ENCODE peak calls at places on chromosomes 5 and 9, in seven cellular contexts. D is IMR-90, F is upper lobe of right lung, A is psoas muscle, M is mucosa of descending colon, T is body of pancreas, K is left ventricle myocardium superior. J is an unnamed sample.

GRCh38 chr5:15500326-15500958 is 462 bp downstream of the FBXL7 start:
- ATAC-seq in D (peak; percentile 68), F (peak; percentile 71), A (peak; percentile 64), M (peak; percentile 49), T (peak; percentile 37), K (peak; percentile 65), J (no peak)

GRCh38 chr9:122346478-122347347 is 24.1 kb upstream of the PTGS1 start:
- ATAC-seq in D (peak; percentile 66), F (peak; percentile 71), A (peak; percentile 70), M (peak; percentile 66), T (peak; percentile 67), K (peak; percentile 77), J (no peak)

GRCh38 chr9:109422641-109423040 is 75.5 kb downstream of the PTPN3 start:
- ATAC-seq in D (no peak), F (peak; percentile 53), A (no peak), M (no peak), T (no peak), K (no peak), J (no peak)

GRCh38 chr5:123735384-123735783 is 223.4 kb downstream of the CSNK1G3 start:
- ATAC-seq in D (no peak), F (no peak), A (no peak), M (no peak), T (no peak), K (no peak), J (no peak)

GRCh38 chr5:80239680-80240367 is 16.0 kb downstream of the SERINC5 start:
- ATAC-seq in D (peak; percentile 63), F (no peak), A (peak; percentile 7), M (peak; percentile 7), T (no peak), K (peak; percentile 83), J (no peak)

GRCh38 chr9:89154651-89155336 is 23.8 kb downstream of the SHC3 start:
- ATAC-seq in D (peak; percentile 78), F (peak; percentile 61), A (no peak), M (no peak), T (peak; percentile 27), K (no peak), J (peak; percentile 81)

GRCh38 chr9:14277202-14277601 is 36.7 kb downstream of the NFIB start:
- ATAC-seq in D (peak; percentile 15), F (peak; percentile 60), A (peak; percentile 52), M (no peak), T (peak; percentile 41), K (peak; percentile 63), J (no peak)

GRCh38 chr5:66840527-66841013 is 244.4 kb downstream of the MAST4 start:
- ATAC-seq in D (no peak), F (peak; percentile 60), A (no peak), M (peak; percentile 47), T (no peak), K (no peak), J (peak; percentile 93)

GRCh38 chr5:35317586-35317985 is 87.3 kb upstream of the PRLR start:
- ATAC-seq in D (no peak), F (no peak), A (no peak), M (no peak), T (no peak), K (no peak), J (no peak)

GRCh38 chr5:83048277-83048676 is 28.9 kb downstream of the TMEM167A start:
- ATAC-seq in D (peak; percentile 40), F (no peak), A (no peak), M (no peak), T (no peak), K (no peak), J (no peak)

GRCh38 chr5:165328856-165329255 is 1823.4 kb downstream of the MAT2B start:
- ATAC-seq in D (peak; percentile 49), F (no peak), A (no peak), M (no peak), T (no peak), K (no peak), J (no peak)

GRCh38 chr5:77016962-77017361 is 13.2 kb upstream of the AGGF1 start:
- ATAC-seq in D (no peak), F (no peak), A (no peak), M (no peak), T (no peak), K (no peak), J (no peak)

J was measured in activated CD4-positive, CD25-positive, alpha-beta regulatory T cell treated with anti-CD3 and anti-CD28 coated beads, Interleukin-2, amount 50 U/mL, for 24 hours.